ENCODE peak calls at places on chromosome 9, in four cellular contexts. G, C, N and Z are unnamed samples.
A peak's percentile ranks its signal among the peaks of the same experiment; 100 is the strongest.

GRCh38 chr9:89000281-89000875 is 9.1 kb downstream of the S1PR3 start:
- DNase-seq in G (no peak), C (no peak), N (no peak), Z (no peak)

GRCh38 chr9:126483468-126484056 is 130.2 kb upstream of the LMX1B start:
- DNase-seq in G (no peak), C (no peak), N (no peak), Z (no peak)

GRCh38 chr9:17185630-17186029 is 50.8 kb downstream of the CNTLN start:
- DNase-seq in G (no peak), N (no peak), C (no peak), Z (no peak)

GRCh38 chr9:37417857-37418618 is 4.5 kb upstream of the GRHPR start:
- DNase-seq in C (no peak), G (no peak), N (no peak), Z (no peak)

GRCh38 chr9:132288371-132288770 is 66.4 kb downstream of the SETX start:
- DNase-seq in G (peak; percentile 9), C (no peak), N (peak; percentile 41), Z (no peak)

GRCh38 chr9:124054671-124055212 is 43.2 kb downstream of the LHX2 start:
- DNase-seq in G (peak; percentile 83), C (no peak), N (peak; percentile 96), Z (peak; percentile 69)

GRCh38 chr9:134546231-134546731 is 95.3 kb upstream of the COL5A1 start:
- DNase-seq in C (no peak), G (no peak), N (peak; percentile 71), Z (no peak)

GRCh38 chr9:22308177-22308576 is 138.4 kb upstream of the DMRTA1 start:
- DNase-seq in C (no peak), G (no peak), N (no peak), Z (no peak)

GRCh38 chr9:133930046-133931015 is 61.8 kb downstream of the VAV2 start:
- DNase-seq in C (no peak), G (no peak), N (no peak), Z (no peak)

GRCh38 chr9:36849943-36850342 is 184.1 kb downstream of the PAX5 start:
- DNase-seq in G (no peak), N (no peak), C (no peak), Z (no peak)

GRCh38 chr9:89654025-89654662 is 49.3 kb downstream of the GADD45G start:
- DNase-seq in N (no peak), G (no peak), C (no peak), Z (no peak)

GRCh38 chr9:22237497-22238363 is 208.9 kb upstream of the DMRTA1 start:
- DNase-seq in G (peak; percentile 89), N (peak; percentile 84), C (no peak), Z (peak; percentile 87)

GRCh38 chr9:38687389-38687842 is 32.5 kb downstream of the FAM240B start:
- DNase-seq in G (peak; percentile 54), N (peak; percentile 61), C (peak; percentile 50), Z (peak; percentile 85)

GRCh38 chr9:125888220-125888619 is 141.0 kb downstream of the PBX3 start:
- DNase-seq in C (no peak), N (peak; percentile 21), G (peak; percentile 70), Z (no peak)

DNA sequence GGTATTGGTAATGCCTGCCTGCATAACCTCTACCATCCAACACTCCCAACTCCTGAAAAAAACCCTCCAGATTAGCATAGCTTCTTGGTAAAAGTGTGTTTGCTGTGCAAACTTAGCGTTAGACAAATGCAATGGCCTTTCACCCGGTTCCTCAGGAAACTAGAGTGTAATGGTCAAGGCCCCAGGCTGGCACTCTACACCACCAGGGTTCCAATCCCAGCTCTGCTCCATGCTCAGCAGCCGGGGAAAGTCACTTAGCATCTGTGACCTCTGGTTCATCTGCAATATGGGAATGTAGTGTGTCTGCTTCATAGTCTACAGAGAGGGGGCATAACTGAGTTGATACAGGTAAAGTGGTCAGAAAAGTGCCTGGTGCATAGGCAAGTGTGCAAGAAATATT is 9.0 kb downstream of the FBP1 start:
- DNase-seq in N (no peak), C (no peak), G (no peak), Z (no peak)
- H3K27ac ChIP-seq in N (no peak overlapping the region), C (no peak overlapping the region), G (no peak overlapping the region), Z (no peak overlapping the region)

GRCh38 chr9:112091805-112092204 is 83.3 kb downstream of the SUSD1 start:
- DNase-seq in C (peak; percentile 37), G (no peak), N (peak; percentile 47), Z (no peak)
- TF ChIP-seq CTCF in C (peak; percentile 23), G (peak; percentile 14), N (peak; percentile 39), Z (peak; percentile 63)

GRCh38 chr9:129944501-129945116 is 98.4 kb downstream of the FNBP1 start:
- DNase-seq in G (no peak), N (no peak), C (no peak), Z (no peak)
- H3K27ac ChIP-seq in G (no peak overlapping the region), N (no peak overlapping the region), C (peak overlapping the region; percentile 57), Z (no peak overlapping the region)

DNA sequence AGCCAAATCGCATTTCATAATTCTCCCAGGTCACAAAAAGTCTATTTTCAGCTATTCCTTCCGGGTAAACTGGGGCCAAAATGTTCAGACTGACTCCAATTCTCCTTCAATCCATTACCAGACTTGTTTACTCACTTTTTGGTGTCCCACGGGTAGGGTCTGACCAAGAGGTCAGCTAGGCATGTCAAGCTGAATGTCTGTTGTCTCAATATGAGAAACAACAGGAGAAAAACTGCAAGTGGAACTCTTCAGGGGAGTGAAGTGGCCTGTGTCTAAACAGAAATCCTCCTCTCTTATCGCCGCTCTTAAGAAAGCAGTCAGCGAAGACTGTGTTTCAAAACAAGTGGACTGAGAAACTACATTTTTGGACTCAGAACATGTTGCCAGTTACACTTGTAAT is 171.2 kb downstream of the APBA1 start:
- DNase-seq in G (no peak), N (no peak), C (no peak), Z (no peak)
- TF ChIP-seq CTCF in G (no peak), N (no peak), C (no peak), Z (no peak)

GRCh38 chr9:81823672-81824554 is 104.3 kb upstream of the SPATA31D4 start:
- DNase-seq in G (no peak), C (no peak), N (no peak), Z (no peak)

GRCh38 chr9:81822263-81822865 is 105.9 kb upstream of the SPATA31D4 start:
- DNase-seq in C (no peak), G (no peak), N (no peak), Z (no peak)

GRCh38 chr9:81815781-81816180 is 112.4 kb upstream of the SPATA31D4 start:
- DNase-seq in N (no peak), G (no peak), C (no peak), Z (no peak)

GRCh38 chr9:81822967-81823366 is 105.3 kb upstream of the SPATA31D4 start:
- DNase-seq in N (no peak), G (no peak), C (no peak), Z (no peak)

DNA sequence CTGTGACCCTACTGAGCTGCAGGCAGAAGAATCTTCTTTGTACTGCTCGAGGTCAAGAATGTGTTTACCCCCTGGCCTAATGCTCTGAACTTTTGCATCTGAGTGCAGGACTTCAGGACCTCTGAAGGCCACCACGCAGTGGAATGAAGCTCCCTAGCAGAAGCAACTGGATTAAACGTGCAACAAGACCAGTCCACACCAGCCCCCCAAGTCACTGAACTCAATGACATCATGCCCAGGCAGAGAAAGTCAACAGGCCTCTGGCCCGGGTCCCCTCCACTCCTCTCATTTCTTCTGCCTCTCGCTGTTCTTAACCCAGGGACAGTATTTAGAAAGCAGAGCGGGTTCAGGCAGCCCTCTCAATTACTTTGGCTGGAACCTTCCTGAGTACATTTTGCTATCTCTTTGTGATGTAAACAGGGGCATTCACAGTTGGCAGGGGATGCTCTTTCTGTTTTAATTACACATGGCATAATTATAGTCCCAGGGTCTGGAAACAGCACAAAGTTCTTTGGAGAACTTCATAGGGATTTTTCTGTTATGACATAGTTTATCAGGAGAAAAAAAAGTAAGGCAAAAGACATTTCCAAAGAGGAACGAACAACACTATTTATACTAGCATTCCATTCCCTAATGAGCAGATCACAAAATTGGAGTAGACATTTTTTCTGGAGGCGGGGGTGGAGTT is 108.2 kb upstream of the SPATA31D4 start:
- DNase-seq in N (peak; percentile 5), G (no peak), C (no peak), Z (no peak)
- H3K27ac ChIP-seq in N (no peak overlapping the region), G (no peak overlapping the region), C (no peak overlapping the region), Z (no peak overlapping the region)

DNA sequence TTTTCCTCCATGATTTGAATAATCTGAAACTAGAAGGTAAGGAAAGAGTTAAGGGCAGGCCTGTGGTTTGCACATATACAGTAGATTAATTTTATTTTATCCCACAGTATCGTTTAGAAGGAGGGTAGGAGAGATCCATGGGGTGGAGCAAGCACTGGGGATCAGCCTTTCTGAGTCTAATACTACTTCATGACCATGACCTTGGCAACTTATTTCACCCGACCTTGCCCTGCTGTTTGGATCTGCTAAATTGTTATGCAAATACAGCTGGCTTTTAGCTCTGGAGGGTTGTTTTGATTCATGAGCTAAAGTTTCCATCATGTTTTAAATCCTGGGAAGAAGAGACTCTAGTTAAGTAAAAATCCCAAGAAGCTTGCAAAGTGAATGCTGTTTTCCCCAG is 864 bp upstream of the GRIN3A start:
- DNase-seq in C (no peak), G (no peak), N (no peak), Z (no peak)
- TF ChIP-seq CTCF in C (no peak), G (no peak), N (no peak), Z (no peak)

DNA sequence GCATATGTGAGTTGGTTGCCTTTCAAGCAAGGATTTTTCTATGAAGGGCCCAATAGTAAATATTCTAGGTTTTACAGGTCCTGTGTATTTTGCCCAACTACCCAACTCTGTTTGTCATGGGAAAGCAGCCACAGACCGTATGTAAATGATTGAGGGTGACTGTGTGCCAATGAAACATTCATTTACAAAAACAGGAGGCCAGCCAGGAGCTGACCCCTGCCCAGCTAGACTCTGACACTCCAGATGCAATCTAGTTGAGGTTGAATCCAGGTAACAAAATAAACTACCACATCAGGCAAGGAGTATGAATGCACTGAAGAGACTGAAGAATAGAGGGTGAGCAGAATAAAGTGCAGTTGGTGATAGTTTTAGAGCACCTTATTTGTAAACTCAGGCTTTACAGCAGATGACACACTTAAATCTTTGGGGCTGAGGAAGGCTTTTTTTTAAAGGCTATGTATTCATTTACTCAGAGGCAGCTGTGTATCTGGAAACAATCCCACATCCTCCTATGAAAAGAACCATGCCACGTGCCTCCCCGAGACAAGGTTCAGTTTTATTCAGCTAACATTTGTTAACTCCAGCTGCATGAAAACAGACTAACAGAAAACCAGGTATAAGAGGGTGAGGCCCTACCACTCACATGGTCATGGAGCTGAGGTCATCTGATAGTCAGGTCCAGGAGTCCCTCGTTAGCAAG is 60.7 kb downstream of the SLC1A1 start:
- DNase-seq in G (no peak), C (no peak), N (peak; percentile 39), Z (no peak)
- H3K27ac ChIP-seq in G (no peak overlapping the region), C (no peak overlapping the region), N (no peak overlapping the region), Z (no peak overlapping the region)